ENCODE peak calls at places on chromosomes 2 and 18, in seven cellular contexts. One of them, this sample, is unnamed.

GRCh38 chr18:57881818-57882413 is 78.8 kb upstream of the ATP8B1 start:
- DNase-seq in right atrium auricular region: peak
- DNase-seq in pancreas: peak
- DNase-seq in OCI-LY7: peak
- DNase-seq in DND-41: peak
- DNase-seq in right lobe of liver: peak
- DNase-seq in tibial nerve: peak
- DNase-seq in this sample: peak

GRCh38 chr18:45050712-45051639 is 370.3 kb downstream of the SETBP1 start:
- DNase-seq in right atrium auricular region: no peak
- DNase-seq in pancreas: no peak
- DNase-seq in OCI-LY7: no peak
- DNase-seq in DND-41: no peak
- DNase-seq in right lobe of liver: no peak
- DNase-seq in tibial nerve: no peak
- DNase-seq in this sample: no peak

GRCh38 chr2:189791338-189792042 is 7.2 kb downstream of the PMS1 start:
- DNase-seq in right atrium auricular region: no peak
- DNase-seq in pancreas: no peak
- DNase-seq in OCI-LY7: no peak
- DNase-seq in DND-41: peak
- DNase-seq in right lobe of liver: no peak
- DNase-seq in tibial nerve: no peak
- DNase-seq in this sample: no peak

GRCh38 chr18:12657048-12657848 is 659 bp downstream of the SPIRE1 start:
- DNase-seq in right atrium auricular region: no peak
- DNase-seq in pancreas: peak
- DNase-seq in OCI-LY7: no peak
- DNase-seq in DND-41: no peak
- DNase-seq in right lobe of liver: peak
- DNase-seq in tibial nerve: no peak
- DNase-seq in this sample: no peak

GRCh38 chr18:47280121-47280520 is 28.7 kb upstream of the SKOR2 start:
- DNase-seq in right atrium auricular region: no peak
- DNase-seq in pancreas: no peak
- DNase-seq in OCI-LY7: no peak
- DNase-seq in DND-41: no peak
- DNase-seq in right lobe of liver: no peak
- DNase-seq in tibial nerve: no peak
- DNase-seq in this sample: no peak

GRCh38 chr2:5549061-5549601 is 143.1 kb upstream of the SOX11 start:
- DNase-seq in right atrium auricular region: no peak
- DNase-seq in pancreas: no peak
- DNase-seq in OCI-LY7: no peak
- DNase-seq in DND-41: no peak
- DNase-seq in right lobe of liver: no peak
- DNase-seq in tibial nerve: no peak
- DNase-seq in this sample: no peak

GRCh38 chr2:214904634-214905033 is 95.2 kb upstream of the BARD1 start:
- DNase-seq in right atrium auricular region: no peak
- DNase-seq in pancreas: no peak
- DNase-seq in OCI-LY7: no peak
- DNase-seq in DND-41: no peak
- DNase-seq in right lobe of liver: no peak
- DNase-seq in tibial nerve: no peak
- DNase-seq in this sample: no peak

GRCh38 chr2:25309402-25309801 is 32.3 kb downstream of the DNMT3A start:
- DNase-seq in right atrium auricular region: no peak
- DNase-seq in pancreas: peak
- DNase-seq in OCI-LY7: peak
- DNase-seq in DND-41: peak
- DNase-seq in right lobe of liver: no peak
- DNase-seq in tibial nerve: peak
- DNase-seq in this sample: peak

GRCh38 chr2:217662984-217663602 is 339.7 kb downstream of the TNS1 start:
- DNase-seq in right atrium auricular region: no peak
- DNase-seq in pancreas: no peak
- DNase-seq in OCI-LY7: no peak
- DNase-seq in DND-41: no peak
- DNase-seq in right lobe of liver: no peak
- DNase-seq in tibial nerve: no peak
- DNase-seq in this sample: no peak

GRCh38 chr18:12882416-12882815 is 1.6 kb downstream of the PTPN2 start:
- DNase-seq in right atrium auricular region: no peak
- DNase-seq in pancreas: no peak
- DNase-seq in OCI-LY7: no peak
- DNase-seq in DND-41: no peak
- DNase-seq in right lobe of liver: no peak
- DNase-seq in tibial nerve: no peak
- DNase-seq in this sample: no peak

GRCh38 chr2:177731384-177731783 is 338.8 kb downstream of the AGPS start:
- DNase-seq in right atrium auricular region: no peak
- DNase-seq in pancreas: no peak
- DNase-seq in OCI-LY7: no peak
- DNase-seq in DND-41: peak
- DNase-seq in right lobe of liver: no peak
- DNase-seq in tibial nerve: no peak
- DNase-seq in this sample: no peak

GRCh38 chr2:119333360-119333759 is 33.3 kb downstream of the C2orf76 start:
- DNase-seq in right atrium auricular region: no peak
- DNase-seq in pancreas: no peak
- DNase-seq in OCI-LY7: no peak
- DNase-seq in DND-41: no peak
- DNase-seq in right lobe of liver: no peak
- DNase-seq in tibial nerve: no peak
- DNase-seq in this sample: no peak

GRCh38 chr2:203330434-203330833 is 2.2 kb downstream of the ABI2 start:
- DNase-seq in right atrium auricular region: no peak
- DNase-seq in pancreas: no peak
- DNase-seq in OCI-LY7: no peak
- DNase-seq in DND-41: no peak
- DNase-seq in right lobe of liver: no peak
- DNase-seq in tibial nerve: no peak
- DNase-seq in this sample: no peak

GRCh38 chr2:178219247-178219646 is 24.9 kb downstream of the OSBPL6 start:
- DNase-seq in right atrium auricular region: no peak
- DNase-seq in pancreas: no peak
- DNase-seq in OCI-LY7: no peak
- DNase-seq in DND-41: no peak
- DNase-seq in right lobe of liver: no peak
- DNase-seq in tibial nerve: no peak
- DNase-seq in this sample: no peak

GRCh38 chr18:3624818-3625716 is 175.1 kb downstream of the TGIF1 start:
- DNase-seq in right atrium auricular region: peak
- DNase-seq in pancreas: no peak
- DNase-seq in OCI-LY7: no peak
- DNase-seq in DND-41: peak
- DNase-seq in right lobe of liver: no peak
- DNase-seq in tibial nerve: peak
- DNase-seq in this sample: no peak

GRCh38 chr18:80196528-80197320 is 50.6 kb downstream of the PARD6G start:
- DNase-seq in right atrium auricular region: peak
- DNase-seq in pancreas: no peak
- DNase-seq in OCI-LY7: no peak
- DNase-seq in DND-41: no peak
- DNase-seq in right lobe of liver: no peak
- DNase-seq in tibial nerve: no peak
- DNase-seq in this sample: no peak

GRCh38 chr2:8620611-8621382 is 61.1 kb upstream of the ID2 start:
- DNase-seq in right atrium auricular region: no peak
- DNase-seq in pancreas: no peak
- DNase-seq in OCI-LY7: no peak
- DNase-seq in DND-41: no peak
- DNase-seq in right lobe of liver: no peak
- DNase-seq in tibial nerve: no peak
- DNase-seq in this sample: no peak

GRCh38 chr2:10123281-10123680 is 742 bp downstream of the RRM2 start:
- DNase-seq in right atrium auricular region: no peak
- DNase-seq in pancreas: no peak
- DNase-seq in OCI-LY7: peak
- DNase-seq in DND-41: no peak
- DNase-seq in right lobe of liver: no peak
- DNase-seq in tibial nerve: no peak
- DNase-seq in this sample: no peak

GRCh38 chr2:55511508-55512124 is 7.9 kb upstream of the CFAP36 start:
- DNase-seq in right atrium auricular region: no peak
- DNase-seq in pancreas: no peak
- DNase-seq in OCI-LY7: peak
- DNase-seq in DND-41: no peak
- DNase-seq in right lobe of liver: no peak
- DNase-seq in tibial nerve: no peak
- DNase-seq in this sample: no peak

GRCh38 chr2:236526459-236527197 is 43.0 kb upstream of the ACKR3 start:
- DNase-seq in right atrium auricular region: no peak
- DNase-seq in pancreas: no peak
- DNase-seq in OCI-LY7: no peak
- DNase-seq in DND-41: no peak
- DNase-seq in right lobe of liver: no peak
- DNase-seq in tibial nerve: no peak
- DNase-seq in this sample: no peak

GRCh38 chr2:181911830-181912229 is 20.3 kb downstream of the ITPRID2 start:
- DNase-seq in right atrium auricular region: no peak
- DNase-seq in pancreas: no peak
- DNase-seq in OCI-LY7: no peak
- DNase-seq in DND-41: no peak
- DNase-seq in right lobe of liver: no peak
- DNase-seq in tibial nerve: no peak
- DNase-seq in this sample: no peak

GRCh38 chr18:78635093-78635800 is 344.4 kb upstream of the SALL3 start:
- DNase-seq in right atrium auricular region: no peak
- DNase-seq in pancreas: no peak
- DNase-seq in OCI-LY7: no peak
- DNase-seq in DND-41: no peak
- DNase-seq in right lobe of liver: no peak
- DNase-seq in tibial nerve: no peak
- DNase-seq in this sample: no peak

GRCh38 chr2:85160946-85161625 is 27.9 kb downstream of the TCF7L1 start:
- DNase-seq in right atrium auricular region: no peak
- DNase-seq in pancreas: no peak
- DNase-seq in OCI-LY7: no peak
- DNase-seq in DND-41: no peak
- DNase-seq in right lobe of liver: no peak
- DNase-seq in tibial nerve: no peak
- DNase-seq in this sample: no peak
- H3K27ac ChIP-seq in right atrium auricular region: no peak
- H3K27ac ChIP-seq in pancreas: no peak
- H3K27ac ChIP-seq in OCI-LY7: no peak
- H3K27ac ChIP-seq in DND-41: no peak
- H3K27ac ChIP-seq in right lobe of liver: no peak
- H3K27ac ChIP-seq in tibial nerve: no peak
- H3K27ac ChIP-seq in this sample: no peak

DNA sequence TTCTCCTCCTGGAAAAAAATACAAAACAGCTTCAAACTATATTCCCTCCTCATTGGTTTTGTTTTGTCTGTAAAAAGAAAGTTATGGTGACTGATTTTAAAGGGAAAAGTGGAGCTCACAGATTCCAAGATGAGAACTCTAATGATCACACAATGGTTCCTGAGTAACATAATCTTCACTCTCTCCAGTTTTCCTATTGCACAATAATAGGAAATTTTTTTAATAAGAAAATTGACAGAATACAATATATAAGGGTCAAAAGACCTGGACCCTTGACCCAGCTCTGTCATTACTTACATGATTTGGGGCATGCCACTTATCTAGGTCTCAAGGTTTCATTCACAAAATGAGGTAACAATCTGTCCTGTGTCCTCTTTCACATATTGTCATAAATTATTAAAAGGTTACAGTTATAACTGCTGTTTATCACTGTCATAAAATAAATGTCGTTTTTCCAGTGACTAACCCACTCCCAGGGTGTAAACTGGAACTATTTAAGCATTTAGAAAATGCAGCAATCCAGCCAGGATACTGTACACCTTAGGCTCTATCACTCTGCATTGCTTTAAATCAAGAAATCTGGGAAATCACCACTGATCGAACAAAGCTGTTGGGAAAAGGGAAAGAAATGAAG is 4.1 kb downstream of the MGAT4A start:
- DNase-seq in right atrium auricular region: no peak
- DNase-seq in pancreas: no peak
- DNase-seq in OCI-LY7: no peak
- DNase-seq in DND-41: no peak
- DNase-seq in right lobe of liver: no peak
- DNase-seq in tibial nerve: no peak
- DNase-seq in this sample: no peak
- H3K27ac ChIP-seq in right atrium auricular region: no peak
- H3K27ac ChIP-seq in pancreas: no peak
- H3K27ac ChIP-seq in OCI-LY7: no peak
- H3K27ac ChIP-seq in DND-41: peak
- H3K27ac ChIP-seq in right lobe of liver: no peak
- H3K27ac ChIP-seq in tibial nerve: peak
- H3K27ac ChIP-seq in this sample: peak

GRCh38 chr2:162316590-162316989 is 1.9 kb downstream of the IFIH1 start:
- DNase-seq in right atrium auricular region: no peak
- DNase-seq in pancreas: no peak
- DNase-seq in OCI-LY7: no peak
- DNase-seq in DND-41: no peak
- DNase-seq in right lobe of liver: no peak
- DNase-seq in tibial nerve: no peak
- DNase-seq in this sample: no peak

GRCh38 chr2:162312853-162313252 is 5.6 kb downstream of the IFIH1 start:
- DNase-seq in right atrium auricular region: no peak
- DNase-seq in pancreas: no peak
- DNase-seq in OCI-LY7: no peak
- DNase-seq in DND-41: no peak
- DNase-seq in right lobe of liver: no peak
- DNase-seq in tibial nerve: no peak
- DNase-seq in this sample: no peak

GRCh38 chr2:162318280-162319222 is at the start of gene IFIH1:
- DNase-seq in right atrium auricular region: peak
- DNase-seq in pancreas: peak
- DNase-seq in OCI-LY7: peak
- DNase-seq in DND-41: peak
- DNase-seq in right lobe of liver: peak
- DNase-seq in tibial nerve: peak
- DNase-seq in this sample: peak

GRCh38 chr2:162317058-162317742 is 1.3 kb downstream of the IFIH1 start:
- DNase-seq in right atrium auricular region: no peak
- DNase-seq in pancreas: no peak
- DNase-seq in OCI-LY7: peak
- DNase-seq in DND-41: no peak
- DNase-seq in right lobe of liver: no peak
- DNase-seq in tibial nerve: no peak
- DNase-seq in this sample: no peak

DNA sequence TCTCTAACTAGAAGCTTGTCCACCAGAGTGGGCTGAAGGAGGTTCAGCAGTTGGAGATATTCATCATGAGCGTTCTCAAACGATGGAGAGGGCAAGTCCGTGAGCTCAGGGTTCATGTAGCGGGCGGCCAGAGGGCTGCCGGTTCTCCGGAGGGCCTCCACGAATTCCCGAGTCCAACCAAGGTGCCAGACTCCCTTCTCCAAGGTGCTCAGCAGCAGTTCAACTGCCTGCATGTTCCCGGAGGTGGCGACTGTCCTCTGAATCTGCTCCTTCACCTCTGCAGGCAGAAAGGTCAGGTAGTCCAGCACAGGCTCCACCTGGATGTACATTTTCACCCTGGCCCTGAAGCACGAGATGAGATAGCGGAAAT is 589 bp downstream of the IFIH1 start:
- DNase-seq in right atrium auricular region: no peak
- DNase-seq in pancreas: peak
- DNase-seq in OCI-LY7: peak
- DNase-seq in DND-41: peak
- DNase-seq in right lobe of liver: peak
- DNase-seq in tibial nerve: no peak
- DNase-seq in this sample: no peak
- H3K27ac ChIP-seq in right atrium auricular region: peak
- H3K27ac ChIP-seq in pancreas: peak
- H3K27ac ChIP-seq in OCI-LY7: peak
- H3K27ac ChIP-seq in DND-41: peak
- H3K27ac ChIP-seq in right lobe of liver: peak
- H3K27ac ChIP-seq in tibial nerve: peak
- H3K27ac ChIP-seq in this sample: peak

GRCh38 chr2:241358470-241358869 is 2.4 kb downstream of the FARP2 start:
- DNase-seq in right atrium auricular region: no peak
- DNase-seq in pancreas: no peak
- DNase-seq in OCI-LY7: peak
- DNase-seq in DND-41: no peak
- DNase-seq in right lobe of liver: no peak
- DNase-seq in tibial nerve: no peak
- DNase-seq in this sample: no peak
- H3K27ac ChIP-seq in right atrium auricular region: no peak
- H3K27ac ChIP-seq in pancreas: no peak
- H3K27ac ChIP-seq in OCI-LY7: peak
- H3K27ac ChIP-seq in DND-41: no peak
- H3K27ac ChIP-seq in right lobe of liver: peak
- H3K27ac ChIP-seq in tibial nerve: peak
- H3K27ac ChIP-seq in this sample: no peak